ENCODE peak calls at places on chromosomes 7 and 10, in five cellular contexts. E is GM12865, O is pancreas, D is IMR-90, Q is fibroblast of pulmonary artery. Y is an unnamed sample.

GRCh38 chr10:85612378-85612775 is 754.2 kb downstream of the GRID1 start:
- DNase-seq in E (peak), O (no peak), D (no peak), Q (no peak), Y (peak)

GRCh38 chr7:131218727-131219128 is 108.9 kb upstream of the MKLN1 start:
- DNase-seq in E (peak), O (no peak), D (no peak), Q (no peak), Y (peak)

GRCh38 chr7:55591282-55591931 is 19.1 kb upstream of the VOPP1 start:
- DNase-seq in E (no peak), O (no peak), D (no peak), Q (no peak), Y (no peak)

GRCh38 chr7:36153571-36154097 is 580 bp downstream of the EEPD1 start:
- DNase-seq in E (no peak), O (no peak), D (no peak), Q (no peak), Y (no peak)

GRCh38 chr10:102868976-102869289 is 337 bp upstream of the AS3MT start:
- DNase-seq in E (no peak), O (no peak), D (no peak), Q (no peak), Y (peak)

GRCh38 chr7:5477723-5478531 is 54.3 kb upstream of the TNRC18 start:
- DNase-seq in E (no peak), O (no peak), D (no peak), Q (no peak), Y (no peak)

GRCh38 chr10:34861293-34862004 is 46.4 kb upstream of the PARD3 start:
- DNase-seq in E (no peak), O (peak), D (peak), Q (no peak), Y (no peak)

GRCh38 chr10:43225004-43225786 is 41.7 kb downstream of the RASGEF1A start:
- DNase-seq in E (no peak), O (no peak), D (no peak), Q (no peak), Y (no peak)

GRCh38 chr10:86107131-86107530 is 259.5 kb downstream of the GRID1 start:
- DNase-seq in E (no peak), O (no peak), D (no peak), Q (no peak), Y (peak)

GRCh38 chr10:86211691-86212390 is 154.8 kb downstream of the GRID1 start:
- DNase-seq in E (no peak), O (no peak), D (no peak), Q (no peak), Y (no peak)

GRCh38 chr7:141225916-141226618 is 152.2 kb downstream of the TMEM178B start:
- DNase-seq in E (peak), O (no peak), D (no peak), Q (no peak), Y (no peak)

GRCh38 chr7:20132596-20132995 is 84.6 kb downstream of the MACC1 start:
- DNase-seq in E (no peak), O (no peak), D (no peak), Q (no peak), Y (no peak)

GRCh38 chr10:89793649-89794254 is 92.4 kb downstream of the KIF20B start:
- DNase-seq in E (peak), O (no peak), D (peak), Q (peak), Y (no peak)

GRCh38 chr7:96596120-96596826 is 113.4 kb downstream of the SEM1 start:
- DNase-seq in E (peak), O (peak), D (no peak), Q (peak), Y (no peak)

GRCh38 chr7:45689797-45690761 is 115.9 kb downstream of the ADCY1 start:
- DNase-seq in E (no peak), O (no peak), D (no peak), Q (no peak), Y (peak)

GRCh38 chr7:16395121-16395520 is 26.2 kb downstream of the CRPPA start:
- DNase-seq in E (no peak), O (no peak), D (no peak), Q (no peak), Y (no peak)

GRCh38 chr7:70294512-70294911 is 696.2 kb downstream of the AUTS2 start:
- DNase-seq in E (no peak), O (no peak), D (no peak), Q (no peak), Y (no peak)

GRCh38 chr10:28818645-28819036 is 141.3 kb downstream of the BAMBI start:
- DNase-seq in E (no peak), O (no peak), D (no peak), Q (no peak), Y (no peak)

GRCh38 chr10:3759397-3759796 is 25.6 kb downstream of the KLF6 start:
- DNase-seq in E (no peak), O (no peak), D (no peak), Q (no peak), Y (no peak)

GRCh38 chr10:112750427-112751167 is 199.4 kb upstream of the TCF7L2 start:
- DNase-seq in E (no peak), O (no peak), D (no peak), Q (no peak), Y (no peak)

GRCh38 chr7:103921692-103922091 is 67.8 kb downstream of the RELN start:
- DNase-seq in E (no peak), O (no peak), D (no peak), Q (no peak), Y (no peak)

GRCh38 chr10:75018233-75018632 is 93.2 kb upstream of the SAMD8 start:
- DNase-seq in E (no peak), O (no peak), D (no peak), Q (no peak), Y (no peak)

GRCh38 chr7:108351715-108352114 is 104.5 kb downstream of the NRCAM start:
- DNase-seq in E (no peak), O (no peak), D (no peak), Q (peak), Y (no peak)

GRCh38 chr7:822692-823276 is 9.5 kb upstream of the SUN1 start:
- DNase-seq in E (no peak), O (no peak), D (no peak), Q (no peak), Y (no peak)
- TF ChIP-seq CTCF in E (no peak), O (no peak), D (no peak), Q (no peak), Y (no peak)

DNA sequence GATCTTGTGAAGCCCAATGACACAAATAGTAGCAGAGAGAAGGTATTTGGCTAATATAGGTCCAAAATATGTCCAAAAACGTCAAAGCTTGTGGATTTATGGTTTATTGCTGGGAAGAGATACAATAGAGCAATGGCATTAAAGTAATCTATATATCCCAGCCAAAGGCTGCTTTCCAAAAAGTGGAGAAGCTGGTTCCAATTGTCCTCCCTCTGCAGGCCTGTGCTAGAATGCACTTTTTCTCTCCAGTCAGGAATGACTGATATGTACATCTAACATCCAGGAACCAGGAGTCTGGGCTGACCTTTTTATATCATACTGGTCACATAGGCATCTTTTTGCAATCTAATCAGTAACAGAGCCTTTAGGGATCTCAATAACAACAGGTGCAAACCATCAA is 167.1 kb upstream of the FAM3C start:
- DNase-seq in E (no peak), O (no peak), D (no peak), Q (no peak), Y (no peak)
- TF ChIP-seq CTCF in E (no peak), O (no peak), D (peak), Q (peak), Y (peak)

DNA sequence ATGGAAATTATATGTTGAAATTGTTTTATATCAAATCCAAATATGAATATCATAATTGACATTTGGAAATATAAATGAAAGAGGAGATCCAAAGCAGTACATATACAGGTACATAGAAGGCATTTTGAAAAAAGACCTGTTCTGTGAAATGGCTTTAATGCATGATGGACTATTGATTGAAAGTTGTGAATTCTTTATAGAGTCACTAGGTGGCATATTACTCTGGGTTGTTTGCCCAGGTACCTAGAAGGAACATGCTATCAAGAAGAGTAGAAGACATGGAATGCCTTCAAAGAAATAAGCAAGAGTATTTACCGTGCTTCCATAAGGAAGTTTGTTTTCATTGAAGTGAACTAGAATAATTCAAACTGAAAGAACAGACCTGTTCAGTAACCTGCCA is 160.0 kb upstream of the ANK3 start:
- DNase-seq in E (peak), O (no peak), D (no peak), Q (peak), Y (no peak)
- TF ChIP-seq CTCF in E (peak), O (no peak), D (peak), Q (peak), Y (peak)

GRCh38 chr7:76358053-76358477 is 726 bp downstream of the YWHAG start:
- DNase-seq in E (peak), O (peak), D (peak), Q (no peak), Y (no peak)

GRCh38 chr7:76356823-76357222 is 2.0 kb downstream of the YWHAG start:
- DNase-seq in E (no peak), O (no peak), D (peak), Q (peak), Y (no peak)

GRCh38 chr7:76359111-76359986 is 558 bp upstream of the YWHAG start:
- DNase-seq in E (peak), O (peak), D (peak), Q (peak), Y (peak)

GRCh38 chr7:76357379-76358052 is 1.3 kb downstream of the YWHAG start:
- DNase-seq in E (no peak), O (no peak), D (no peak), Q (no peak), Y (no peak)

GRCh38 chr7:76358478-76359110 is at the start of gene YWHAG:
- DNase-seq in E (peak), O (peak), D (peak), Q (peak), Y (peak)
- TF ChIP-seq CTCF in E (no peak), O (no peak), D (no peak), Q (no peak), Y (no peak)

GRCh38 chr7:1883834-1884582 is 213.9 kb downstream of the ELFN1 start:
- DNase-seq in E (no peak), O (no peak), D (no peak), Q (no peak), Y (no peak)
- TF ChIP-seq CTCF in E (no peak), O (no peak), D (no peak), Q (no peak), Y (no peak)

DNA sequence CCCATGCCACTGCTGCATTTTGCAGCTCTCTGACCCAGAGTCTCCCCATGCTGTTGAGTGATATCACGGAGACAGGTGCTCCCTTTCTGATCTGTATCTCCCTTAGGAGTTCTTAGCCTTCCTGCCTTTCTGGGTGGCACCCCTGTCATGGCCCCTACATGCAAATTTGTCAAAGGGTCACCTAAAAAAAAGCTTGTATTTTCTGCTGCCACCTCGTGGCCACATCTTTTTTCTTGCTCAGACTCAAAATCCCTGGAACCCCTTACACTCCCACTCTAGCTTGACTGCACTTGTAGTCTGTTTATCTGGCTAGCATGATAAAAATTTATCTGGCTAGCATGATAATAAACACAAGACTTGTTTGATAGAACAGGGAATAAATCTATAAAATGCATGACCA is 809.1 kb downstream of the SORCS1 start:
- DNase-seq in E (peak), O (no peak), D (no peak), Q (peak), Y (no peak)
- TF ChIP-seq CTCF in E (no peak), O (no peak), D (no peak), Q (peak), Y (peak)

GRCh38 chr7:120645976-120646375 is 212.0 kb downstream of the TSPAN12 start:
- DNase-seq in E (no peak), O (no peak), D (no peak), Q (no peak), Y (no peak)
- TF ChIP-seq CTCF in E (no peak), O (no peak), D (no peak), Q (no peak), Y (no peak)

GRCh38 chr10:110535958-110536891 is 31.3 kb upstream of the SMC3 start:
- DNase-seq in E (peak), O (no peak), D (peak), Q (peak), Y (no peak)
- TF ChIP-seq CTCF in E (peak), O (no peak), D (peak), Q (peak), Y (peak)